ENCODE peak calls at places on chromosomes 4 and X, in five cellular contexts. One of them, this sample, is unnamed.

GRCh38 chrX:153609917-153610833 is 11.2 kb upstream of the CCNQ start:
- DNase-seq in GM12878: no peak
- DNase-seq in K562: peak; percentile 87
- DNase-seq in HCT116: peak; percentile 28
- DNase-seq in H1: peak; percentile 89
- DNase-seq in this sample: peak; percentile 62

GRCh38 chr4:13432453-13432852 is 51.7 kb downstream of the RAB28 start:
- DNase-seq in HCT116: no peak
- DNase-seq in GM12878: no peak
- DNase-seq in H1: no peak
- DNase-seq in K562: no peak
- DNase-seq in this sample: no peak

GRCh38 chrX:136780738-136781137 is at the start of gene ARHGEF6:
- DNase-seq in H1: no peak
- DNase-seq in GM12878: no peak
- DNase-seq in K562: peak; percentile 27
- DNase-seq in HCT116: no peak
- DNase-seq in this sample: no peak

GRCh38 chr4:43456383-43456782 is 563.9 kb downstream of the GRXCR1 start:
- DNase-seq in GM12878: no peak
- DNase-seq in K562: no peak
- DNase-seq in H1: no peak
- DNase-seq in HCT116: no peak
- DNase-seq in this sample: no peak

GRCh38 chr4:76306882-76307669 is 543 bp downstream of the STBD1 start:
- DNase-seq in GM12878: no peak
- DNase-seq in K562: no peak
- DNase-seq in HCT116: no peak
- DNase-seq in H1: peak; percentile 85
- DNase-seq in this sample: peak; percentile 19

GRCh38 chr4:83197555-83198235 is 83.2 kb upstream of the PLAC8 start:
- DNase-seq in HCT116: no peak
- DNase-seq in K562: no peak
- DNase-seq in H1: no peak
- DNase-seq in GM12878: no peak
- DNase-seq in this sample: peak; percentile 83

GRCh38 chrX:121208563-121208962 is 161.2 kb downstream of the GLUD2 start:
- DNase-seq in HCT116: no peak
- DNase-seq in GM12878: no peak
- DNase-seq in K562: no peak
- DNase-seq in H1: no peak
- DNase-seq in this sample: no peak

GRCh38 chr4:84279678-84280077 is 219.4 kb downstream of the NKX6-1 start:
- DNase-seq in K562: no peak
- DNase-seq in H1: no peak
- DNase-seq in HCT116: no peak
- DNase-seq in GM12878: no peak
- DNase-seq in this sample: no peak

GRCh38 chr4:25106363-25107151 is 53.7 kb downstream of the SEPSECS start:
- DNase-seq in H1: no peak
- DNase-seq in GM12878: no peak
- DNase-seq in K562: no peak
- DNase-seq in HCT116: no peak
- DNase-seq in this sample: no peak

GRCh38 chrX:68832101-68832416 is 3.2 kb downstream of the EFNB1 start:
- DNase-seq in K562: no peak
- DNase-seq in HCT116: no peak
- DNase-seq in H1: peak; percentile 40
- DNase-seq in GM12878: no peak
- DNase-seq in this sample: no peak

GRCh38 chr4:106986486-106986885 is 49.6 kb downstream of the DKK2 start:
- DNase-seq in H1: no peak
- DNase-seq in K562: no peak
- DNase-seq in HCT116: no peak
- DNase-seq in GM12878: no peak
- DNase-seq in this sample: no peak

DNA sequence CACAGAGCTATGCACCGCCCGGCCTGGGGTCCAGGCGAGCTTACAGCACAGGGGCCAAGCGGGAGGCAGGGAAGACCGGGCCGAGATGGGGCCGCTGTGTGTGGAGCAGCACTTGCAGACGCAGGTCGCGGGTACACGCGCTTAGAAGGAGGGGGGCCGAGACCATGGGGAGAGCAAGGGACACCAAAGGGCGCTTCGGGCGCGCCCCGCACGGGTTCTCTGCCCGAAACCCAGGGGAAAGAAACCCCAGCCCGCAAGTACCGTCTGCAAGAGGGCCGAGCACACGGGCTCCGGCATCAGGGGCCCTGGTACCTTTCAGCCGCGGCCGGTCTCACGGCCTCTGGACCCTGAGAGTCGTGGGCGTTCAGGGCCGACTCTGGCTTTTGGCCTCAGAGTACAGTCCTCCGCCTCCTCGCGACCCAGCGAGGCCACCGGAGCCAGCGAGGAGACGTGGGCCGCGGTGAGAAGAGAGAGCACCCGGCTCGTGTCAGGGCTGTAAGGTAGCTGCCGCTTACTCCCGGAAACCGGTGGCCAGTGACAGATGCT is 337 bp downstream of the EOLA2 start:
- DNase-seq in K562: peak; percentile 15
- DNase-seq in GM12878: no peak
- DNase-seq in HCT116: no peak
- DNase-seq in H1: no peak
- DNase-seq in this sample: no peak
- TF ChIP-seq SP1 in K562: no peak
- TF ChIP-seq SP1 in GM12878: no peak
- TF ChIP-seq SP1 in HCT116: no peak
- TF ChIP-seq SP1 in H1: no peak
- TF ChIP-seq SP1 in this sample: no peak

GRCh38 chrX:103686199-103687072 is at the start of gene MORF4L2:
- DNase-seq in HCT116: peak; percentile 95
- DNase-seq in GM12878: peak; percentile 95
- DNase-seq in H1: peak; percentile 62
- DNase-seq in K562: peak; percentile 94
- DNase-seq in this sample: peak; percentile 96

GRCh38 chrX:103688949-103689348 is 2.5 kb upstream of the MORF4L2 start:
- DNase-seq in GM12878: no peak
- DNase-seq in HCT116: no peak
- DNase-seq in K562: peak; percentile 25
- DNase-seq in H1: no peak
- DNase-seq in this sample: peak; percentile 21

GRCh38 chrX:103687073-103687695 is 685 bp upstream of the MORF4L2 start:
- DNase-seq in HCT116: peak; percentile 45
- DNase-seq in H1: peak; percentile 60
- DNase-seq in K562: peak; percentile 87
- DNase-seq in GM12878: no peak
- DNase-seq in this sample: no peak

GRCh38 chrX:103685396-103685795 is 1.1 kb downstream of the MORF4L2 start:
- DNase-seq in HCT116: no peak
- DNase-seq in K562: peak; percentile 23
- DNase-seq in H1: no peak
- DNase-seq in GM12878: no peak
- DNase-seq in this sample: no peak

DNA sequence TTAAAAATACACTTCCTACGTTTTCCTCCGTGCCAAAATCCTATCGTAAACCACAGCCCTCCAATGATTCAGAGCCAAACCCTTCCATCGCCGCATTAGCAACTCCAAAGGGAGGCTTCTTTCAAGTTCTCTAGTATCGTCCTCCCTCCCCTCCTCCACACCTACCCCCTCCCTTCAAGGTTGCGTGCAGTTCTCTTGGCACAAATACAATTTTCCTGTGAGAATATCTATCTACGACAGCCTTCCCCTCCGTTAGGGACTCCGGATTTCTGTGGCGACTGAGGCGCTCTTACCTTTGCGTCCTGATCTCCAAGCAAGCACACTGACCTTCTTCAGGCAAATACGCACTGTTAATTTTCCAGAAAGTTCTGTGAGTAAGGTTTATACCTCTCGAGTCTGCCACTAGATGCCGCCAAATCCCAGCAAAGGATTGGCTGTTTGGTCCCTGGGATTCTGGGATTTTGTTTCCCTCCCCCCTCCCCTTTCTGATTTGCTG is 1.2 kb upstream of the MORF4L2 start:
- DNase-seq in H1: peak; percentile 68
- DNase-seq in K562: peak; percentile 81
- DNase-seq in GM12878: peak; percentile 37
- DNase-seq in HCT116: peak; percentile 64
- DNase-seq in this sample: peak; percentile 67
- TF ChIP-seq POLR2A in H1: no peak
- TF ChIP-seq POLR2A in K562: no peak
- TF ChIP-seq POLR2A in GM12878: no peak
- TF ChIP-seq POLR2A in HCT116: no peak
- TF ChIP-seq POLR2A in this sample: peak; percentile 17

GRCh38 chr4:105715692-105716278 is 7.2 kb downstream of the GSTCD start:
- DNase-seq in HCT116: peak; percentile 13
- DNase-seq in K562: peak; percentile 28
- DNase-seq in GM12878: no peak
- DNase-seq in H1: no peak
- DNase-seq in this sample: peak; percentile 28

GRCh38 chr4:105710678-105711077 is 2.1 kb downstream of the GSTCD start:
- DNase-seq in K562: peak; percentile 38
- DNase-seq in H1: no peak
- DNase-seq in GM12878: no peak
- DNase-seq in HCT116: no peak
- DNase-seq in this sample: no peak

GRCh38 chr4:105712766-105713165 is 4.2 kb downstream of the GSTCD start:
- DNase-seq in HCT116: no peak
- DNase-seq in H1: no peak
- DNase-seq in GM12878: no peak
- DNase-seq in K562: no peak
- DNase-seq in this sample: no peak

GRCh38 chr4:105714932-105715331 is 6.3 kb downstream of the GSTCD start:
- DNase-seq in GM12878: no peak
- DNase-seq in H1: no peak
- DNase-seq in HCT116: no peak
- DNase-seq in K562: no peak
- DNase-seq in this sample: no peak

GRCh38 chr4:105714071-105714521 is 5.5 kb downstream of the GSTCD start:
- DNase-seq in H1: no peak
- DNase-seq in GM12878: no peak
- DNase-seq in K562: no peak
- DNase-seq in HCT116: no peak
- DNase-seq in this sample: no peak
- TF ChIP-seq SP1 in H1: no peak
- TF ChIP-seq SP1 in GM12878: no peak
- TF ChIP-seq SP1 in K562: no peak
- TF ChIP-seq SP1 in HCT116: no peak
- TF ChIP-seq SP1 in this sample: no peak

DNA sequence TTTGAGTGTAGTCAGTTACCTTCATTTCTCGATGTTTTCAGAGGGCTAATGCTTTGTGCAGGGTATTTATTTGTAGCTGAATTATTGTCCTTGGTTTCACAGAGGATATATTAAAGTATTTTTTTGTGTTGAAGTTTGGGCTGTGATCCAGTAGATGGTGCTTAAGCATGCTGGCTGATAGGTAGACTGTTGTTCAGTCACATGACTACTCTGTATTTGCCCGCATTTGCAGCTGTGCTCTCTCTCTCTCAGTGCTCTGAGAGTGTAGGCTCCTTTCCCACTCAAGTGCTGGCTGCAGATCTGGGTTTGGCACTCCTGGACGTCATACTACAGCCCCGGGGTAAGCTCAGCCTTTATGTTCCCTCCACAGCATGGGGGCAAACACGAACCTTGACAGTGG is 21.7 kb downstream of the RAB40AL start:
- DNase-seq in HCT116: no peak
- DNase-seq in H1: no peak
- DNase-seq in GM12878: no peak
- DNase-seq in K562: peak; percentile 14
- DNase-seq in this sample: no peak
- TF ChIP-seq POLR2A in HCT116: no peak
- TF ChIP-seq POLR2A in H1: no peak
- TF ChIP-seq POLR2A in GM12878: no peak
- TF ChIP-seq POLR2A in K562: no peak
- TF ChIP-seq POLR2A in this sample: no peak

DNA sequence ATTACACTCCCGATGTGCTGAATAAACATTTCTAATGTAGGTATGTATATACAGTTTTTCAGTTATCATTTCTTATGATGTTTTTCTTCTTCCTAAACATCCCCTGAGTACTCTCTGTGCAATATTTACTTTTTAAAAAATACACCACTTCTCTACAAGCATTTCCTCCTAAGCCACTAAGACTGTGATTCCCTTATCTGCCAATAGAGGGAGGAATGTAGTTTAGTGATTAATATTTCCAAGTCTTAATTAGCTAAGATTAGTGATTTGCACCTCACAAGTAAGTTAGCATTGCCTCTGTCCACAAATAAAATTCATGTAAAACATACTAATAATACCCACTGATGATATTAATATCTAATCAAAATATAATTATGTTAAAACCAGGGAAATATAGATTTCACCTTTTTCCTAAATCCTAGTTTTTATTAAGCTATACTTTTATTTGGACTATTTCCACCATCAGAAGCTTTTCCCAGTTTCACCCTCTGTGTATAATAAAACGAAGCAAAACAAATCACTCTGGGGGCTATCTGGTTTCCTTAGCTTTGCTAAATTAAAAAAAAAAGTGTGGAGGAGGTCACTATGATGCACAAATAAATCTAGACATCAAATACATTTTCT is 909.1 kb downstream of the FAT4 start:
- DNase-seq in GM12878: no peak
- DNase-seq in HCT116: peak; percentile 29
- DNase-seq in K562: peak; percentile 13
- DNase-seq in H1: no peak
- DNase-seq in this sample: peak; percentile 1
- TF ChIP-seq SP1 in GM12878: no peak
- TF ChIP-seq SP1 in HCT116: no peak
- TF ChIP-seq SP1 in K562: no peak
- TF ChIP-seq SP1 in H1: no peak
- TF ChIP-seq SP1 in this sample: no peak

GRCh38 chr4:2755821-2756690 is at the start of gene TNIP2:
- DNase-seq in HCT116: no peak
- DNase-seq in GM12878: no peak
- DNase-seq in K562: peak; percentile 86
- DNase-seq in H1: peak; percentile 85
- DNase-seq in this sample: peak; percentile 64
- TF ChIP-seq POLR2A in HCT116: no peak
- TF ChIP-seq POLR2A in GM12878: peak; percentile 86
- TF ChIP-seq POLR2A in K562: peak; percentile 71
- TF ChIP-seq POLR2A in H1: no peak
- TF ChIP-seq POLR2A in this sample: peak; percentile 75

GRCh38 chr4:156391297-156391653 is 437.6 kb upstream of the CTSO start:
- DNase-seq in GM12878: no peak
- DNase-seq in K562: no peak
- DNase-seq in H1: no peak
- DNase-seq in HCT116: no peak
- DNase-seq in this sample: no peak

GRCh38 chr4:156390599-156391296 is 437.1 kb upstream of the CTSO start:
- DNase-seq in HCT116: no peak
- DNase-seq in H1: no peak
- DNase-seq in K562: no peak
- DNase-seq in GM12878: no peak
- DNase-seq in this sample: no peak

DNA sequence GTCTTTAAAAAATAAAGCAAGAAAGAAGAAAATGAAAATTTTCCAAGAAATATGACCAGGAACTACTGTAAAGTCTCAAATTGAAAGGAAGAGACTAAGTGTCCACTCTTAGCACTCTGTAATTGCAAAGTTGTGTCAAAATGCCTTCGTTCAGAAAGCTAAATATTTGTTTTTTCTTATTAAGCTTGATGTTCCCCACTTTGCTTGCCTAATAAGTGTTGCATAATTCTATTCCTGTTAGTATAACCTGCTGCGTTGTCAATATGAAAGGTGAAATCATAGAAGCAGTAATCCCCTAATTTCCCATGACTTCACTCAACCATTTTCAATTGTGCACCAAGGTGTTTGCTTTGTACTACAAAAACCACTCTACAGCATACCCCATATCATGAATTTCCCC is 442.9 kb upstream of the CTSO start:
- DNase-seq in K562: no peak
- DNase-seq in H1: no peak
- DNase-seq in HCT116: no peak
- DNase-seq in GM12878: no peak
- DNase-seq in this sample: no peak
- TF ChIP-seq SP1 in K562: no peak
- TF ChIP-seq SP1 in H1: no peak
- TF ChIP-seq SP1 in HCT116: no peak
- TF ChIP-seq SP1 in GM12878: no peak
- TF ChIP-seq SP1 in this sample: no peak

This sample was measured in HepG2.